ENCODE peak calls at places on chromosomes 2 and 18, in five cellular contexts. B is HTR-8/SVneo, E is fibroblast of pulmonary artery, W is AG09309, C is neural crest cell. R is an unnamed sample.

GRCh38 chr2:26238301-26238958 is 6.0 kb downstream of the HADHA start:
- DNase-seq in B (peak), E (peak), W (no peak), C (no peak), R (no peak)

GRCh38 chr2:45068643-45069140 is 59.4 kb upstream of the SIX2 start:
- DNase-seq in B (no peak), E (no peak), W (no peak), C (no peak), R (no peak)

GRCh38 chr2:240601061-240601830 is 14.7 kb downstream of the CAPN10 start:
- DNase-seq in B (no peak), E (no peak), W (no peak), C (no peak), R (peak)

GRCh38 chr2:143210446-143210819 is 81.2 kb downstream of the ARHGAP15 start:
- DNase-seq in B (no peak), E (no peak), W (no peak), C (no peak), R (no peak)

GRCh38 chr2:188524519-188525113 is 232.9 kb downstream of the GULP1 start:
- DNase-seq in B (peak), E (peak), W (no peak), C (peak), R (peak)

GRCh38 chr2:98869868-98870267 is 66.2 kb downstream of the CRACDL start:
- DNase-seq in B (no peak), E (no peak), W (no peak), C (no peak), R (no peak)

GRCh38 chr2:127411609-127412370 is 6.4 kb upstream of the PROC start:
- DNase-seq in B (no peak), E (no peak), W (no peak), C (no peak), R (no peak)

GRCh38 chr2:69623236-69623635 is 20.3 kb downstream of the AAK1 start:
- DNase-seq in B (no peak), E (no peak), W (no peak), C (no peak), R (no peak)

GRCh38 chr18:79795446-79795845 is 2.3 kb upstream of the KCNG2 start:
- DNase-seq in B (no peak), E (peak), W (no peak), C (no peak), R (no peak)

GRCh38 chr2:237642030-237642700 is 14.8 kb downstream of the LRRFIP1 start:
- DNase-seq in B (no peak), E (no peak), W (no peak), C (no peak), R (no peak)

GRCh38 chr18:57150828-57151227 is 3.9 kb downstream of the BOD1L2 start:
- DNase-seq in B (no peak), E (no peak), W (no peak), C (no peak), R (no peak)

GRCh38 chr2:210224660-210225460 is at the start of gene ACADL:
- DNase-seq in B (peak), E (peak), W (no peak), C (peak), R (no peak)

GRCh38 chr18:72444756-72445155 is 99.4 kb downstream of the CBLN2 start:
- DNase-seq in B (no peak), E (no peak), W (no peak), C (no peak), R (no peak)

GRCh38 chr2:38428940-38429339 is 51.9 kb upstream of the ATL2 start:
- DNase-seq in B (no peak), E (peak), W (no peak), C (no peak), R (no peak)

GRCh38 chr2:26292646-26293045 is 47.9 kb downstream of the HADHB start:
- DNase-seq in B (peak), E (peak), W (no peak), C (no peak), R (peak)

GRCh38 chr2:3127710-3128109 is 249.9 kb downstream of the EIPR1 start:
- DNase-seq in B (no peak), E (no peak), W (no peak), C (no peak), R (no peak)

GRCh38 chr2:241274127-241274526 is 41.3 kb downstream of the HDLBP start:
- DNase-seq in B (no peak), E (no peak), W (no peak), C (no peak), R (no peak)

GRCh38 chr18:74836296-74837139 is 238.8 kb downstream of the ZNF407 start:
- DNase-seq in B (no peak), E (peak), W (peak), C (no peak), R (no peak)

GRCh38 chr18:75582406-75582821 is 154.9 kb upstream of the SMIM21 start:
- DNase-seq in B (no peak), E (no peak), W (peak), C (no peak), R (no peak)

GRCh38 chr2:56531668-56532420 is 348.1 kb downstream of the CCDC85A start:
- DNase-seq in B (no peak), E (peak), W (no peak), C (no peak), R (no peak)